ENCODE peak calls at places on chromosomes 13 and 19, in seven cellular contexts. I is right lobe of liver, W is adrenal gland, C is HepG2, A is body of pancreas, S is uterus, R is heart left ventricle. O is an unnamed sample.

GRCh38 chr13:49441312-49441711 is 2.6 kb downstream of the CAB39L start:
- DNase-seq in C (no peak), I (no peak), R (no peak), W (no peak), A (no peak), S (no peak), O (no peak)

GRCh38 chr13:113564331-113565023 is 20.1 kb upstream of the TFDP1 start:
- DNase-seq in C (no peak), R (no peak), I (no peak), W (peak; percentile 8), A (no peak), S (no peak), O (no peak)

GRCh38 chr19:46756544-46756888 is 10.3 kb upstream of the STRN4 start:
- DNase-seq in S (no peak), W (no peak), R (no peak), A (no peak), I (peak; percentile 52), C (no peak), O (no peak)

GRCh38 chr19:30357580-30357954 is 14.6 kb upstream of the ZNF536 start:
- DNase-seq in A (no peak), I (no peak), W (no peak), S (no peak), C (no peak), R (no peak), O (no peak)

GRCh38 chr19:33217881-33218280 is 7.8 kb downstream of the SLC7A10 start:
- DNase-seq in W (no peak), R (no peak), A (no peak), C (no peak), S (no peak), I (no peak), O (no peak)

GRCh38 chr13:95221991-95222732 is 79.1 kb downstream of the ABCC4 start:
- DNase-seq in W (no peak), R (no peak), I (no peak), S (no peak), C (no peak), A (no peak), O (no peak)

GRCh38 chr19:43760941-43761340 is 6.2 kb upstream of the SMG9 start:
- DNase-seq in I (no peak), C (no peak), A (no peak), R (no peak), W (no peak), S (no peak), O (no peak)

GRCh38 chr13:110327036-110327790 is 20.1 kb downstream of the COL4A2 start:
- DNase-seq in R (no peak), W (no peak), A (peak; percentile 52), I (no peak), C (no peak), S (no peak), O (no peak)

GRCh38 chr13:39918837-39919236 is 263.4 kb downstream of the COG6 start:
- DNase-seq in C (no peak), R (no peak), I (no peak), S (no peak), A (no peak), W (no peak), O (no peak)

GRCh38 chr19:3282564-3282963 is 58.1 kb downstream of the CELF5 start:
- DNase-seq in W (no peak), R (no peak), S (no peak), A (no peak), C (no peak), I (no peak), O (no peak)

GRCh38 chr19:3283886-3284657 is 59.6 kb downstream of the CELF5 start:
- DNase-seq in S (no peak), R (no peak), W (no peak), A (no peak), C (no peak), I (no peak), O (no peak)

GRCh38 chr19:3283246-3283751 is 58.8 kb downstream of the CELF5 start:
- DNase-seq in A (no peak), R (no peak), S (no peak), C (no peak), W (no peak), I (no peak), O (no peak)

GRCh38 chr19:3285647-3286176 is 61.3 kb downstream of the CELF5 start:
- DNase-seq in W (no peak), A (no peak), R (no peak), S (no peak), C (peak; percentile 59), I (peak; percentile 38), O (no peak)

GRCh38 chr19:3284759-3285646 is 60.5 kb downstream of the CELF5 start:
- DNase-seq in I (peak; percentile 80), A (peak; percentile 98), W (peak; percentile 86), R (no peak), C (peak; percentile 87), S (peak; percentile 47), O (no peak)
- TF ChIP-seq POLR2A in I (no peak), A (peak; percentile 16), W (no peak), R (no peak), C (peak; percentile 84), S (peak; percentile 32), O (no peak)

DNA sequence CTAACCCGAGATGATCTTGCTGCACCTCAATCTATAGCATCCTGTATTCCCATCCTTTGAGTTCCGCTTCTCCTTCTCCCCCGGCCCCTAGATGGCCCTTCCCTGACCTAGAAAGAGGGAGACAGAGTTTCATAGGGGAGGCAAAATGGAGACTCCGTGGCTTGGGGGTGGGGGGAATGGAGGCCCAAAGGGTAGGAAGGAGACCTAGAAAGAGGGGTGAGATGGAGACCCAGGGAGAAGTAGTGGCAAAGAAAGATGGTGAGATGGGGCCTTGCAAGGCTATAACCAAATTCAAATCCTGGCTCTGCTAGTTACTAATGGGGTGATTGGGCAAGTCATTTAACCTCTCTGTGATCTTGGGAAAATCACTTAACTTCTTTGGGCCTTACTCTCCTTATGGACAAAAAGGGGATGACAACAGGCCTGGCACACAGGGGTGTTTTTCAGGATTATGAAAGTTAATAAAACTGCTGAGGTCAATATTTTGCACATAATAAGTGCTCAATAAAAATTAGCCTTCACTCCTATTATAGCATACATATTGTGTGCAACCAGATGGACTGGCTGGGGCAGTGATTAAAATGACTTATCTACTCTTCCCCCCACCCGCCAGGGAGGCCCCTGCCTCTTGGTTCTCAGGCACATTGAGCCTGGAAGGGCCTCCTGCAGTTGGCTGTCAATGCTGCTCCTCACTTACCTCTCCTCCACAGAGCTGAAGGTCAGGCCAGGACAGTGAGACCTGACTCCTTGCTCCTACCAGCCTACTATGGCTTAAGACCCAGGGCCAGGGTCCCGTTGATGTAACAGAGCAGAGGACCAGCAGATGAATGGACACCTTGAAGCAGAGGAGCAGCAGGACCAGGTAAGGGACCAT is 623 bp downstream of the SPHK2 start:
- DNase-seq in C (no peak), A (no peak), I (no peak), S (no peak), R (no peak), W (peak; percentile 47), O (no peak)
- TF ChIP-seq CTCF in C (no peak), A (no peak), I (no peak), S (peak; percentile 2), R (no peak), W (peak; percentile 22), O (no peak)

GRCh38 chr19:5803752-5804515 is 933 bp upstream of the NRTN start:
- DNase-seq in I (peak; percentile 93), R (peak; percentile 84), C (peak; percentile 83), A (peak; percentile 93), W (peak; percentile 93), S (peak; percentile 60), O (no peak)
- TF ChIP-seq POLR2A in I (no peak), R (no peak), C (peak; percentile 42), A (no peak), W (no peak), S (no peak), O (no peak)

DNA sequence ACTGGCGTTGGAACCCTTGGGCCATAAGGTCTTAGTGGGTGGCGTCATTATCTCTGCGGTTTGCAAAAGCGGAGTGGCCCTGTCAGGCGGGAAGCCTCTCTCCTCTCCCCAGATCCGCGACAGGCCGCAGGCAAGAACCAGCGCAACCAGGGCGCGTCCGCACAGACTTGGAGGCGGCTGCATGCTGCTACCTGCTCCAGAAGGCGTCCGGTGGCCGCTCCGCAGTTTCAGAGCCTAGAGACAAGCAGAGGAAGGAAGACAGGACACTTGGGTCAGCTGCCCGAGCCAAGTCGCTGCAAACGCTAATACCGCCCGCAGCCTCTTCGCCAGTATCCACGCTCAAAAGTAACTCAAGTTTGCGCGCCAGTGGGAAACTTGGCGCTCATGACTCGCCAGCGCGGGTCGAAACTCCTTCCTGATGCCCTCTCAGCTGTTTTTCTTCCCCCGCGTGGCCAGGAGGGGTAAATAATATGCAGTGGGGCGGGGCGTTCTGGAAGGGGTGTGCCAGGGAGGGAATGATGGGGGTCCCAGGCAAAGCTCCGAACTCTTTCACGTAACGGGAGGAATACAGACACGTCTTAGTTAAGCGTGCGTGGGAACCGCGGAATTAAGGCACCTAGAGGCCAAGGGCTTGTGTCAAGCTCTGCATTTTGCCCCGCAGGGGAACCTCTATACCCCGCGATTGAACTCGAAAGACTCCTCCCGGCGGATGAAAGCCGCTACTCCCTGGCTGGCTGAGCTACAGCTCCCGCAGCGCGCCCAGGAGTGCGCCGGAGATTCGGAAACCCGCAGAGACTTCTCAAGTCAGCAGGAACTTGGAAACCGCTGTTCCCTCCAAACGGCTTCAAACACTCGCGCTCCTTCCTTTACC is at the start of gene EDNRB:
- DNase-seq in W (peak; percentile 56), I (peak; percentile 40), A (peak; percentile 25), C (no peak), R (peak; percentile 73), S (peak; percentile 23), O (no peak)
- TF ChIP-seq CTCF in W (peak; percentile 22), I (no peak), A (no peak), C (no peak), R (peak; percentile 18), S (no peak), O (no peak)

GRCh38 chr19:40689339-40690049 is 957 bp downstream of the NUMBL start:
- DNase-seq in A (peak; percentile 15), W (no peak), R (peak; percentile 44), S (no peak), C (no peak), I (no peak), O (no peak)
- TF ChIP-seq POLR2A in A (no peak), W (no peak), R (no peak), S (no peak), C (no peak), I (no peak), O (no peak)

GRCh38 chr19:40533508-40533907 is 43.2 kb upstream of the SHKBP1 start:
- DNase-seq in S (no peak), A (no peak), C (no peak), R (no peak), W (no peak), I (no peak), O (no peak)
- TF ChIP-seq CTCF in S (no peak), A (no peak), C (peak; percentile 19), R (no peak), W (no peak), I (no peak), O (no peak)